ENCODE peak calls at places on chromosomes 4 and X, in six cellular contexts. Z is stromal cell of bone marrow; R is activated CD4-positive, alpha-beta T cell treated with anti-CD3 and anti-CD28 coated beads, Interleukin-2, amount 50 U/mL, for 1 hour; F is LoVo; E is CD4-positive, alpha-beta T cell; P is NCI-H1105. N is an unnamed sample.

GRCh38 chrX:32933548-32933947 is 277.8 kb downstream of the DMD start:
- DNase-seq in Z (no peak), R (no peak), F (no peak), E (no peak), P (no peak), N (no peak)

GRCh38 chr4:108454227-108454626 is 166.1 kb upstream of the RPL34 start:
- DNase-seq in Z (no peak), R (no peak), F (peak), E (no peak), P (no peak), N (no peak)

GRCh38 chr4:98748609-98749008 is 90.2 kb upstream of the TSPAN5 start:
- DNase-seq in Z (no peak), R (no peak), F (no peak), E (no peak), P (no peak), N (peak)

GRCh38 chr4:152785639-152786517 is 6.1 kb downstream of the ARFIP1 start:
- DNase-seq in Z (no peak), R (no peak), F (no peak), E (no peak), P (no peak), N (no peak)

GRCh38 chrX:115038406-115038805 is 21.0 kb upstream of the IL13RA2 start:
- DNase-seq in Z (peak), R (no peak), F (no peak), E (no peak), P (no peak), N (no peak)

GRCh38 chrX:136828830-136829229 is 48.1 kb upstream of the ARHGEF6 start:
- DNase-seq in Z (no peak), R (no peak), F (no peak), E (no peak), P (no peak), N (no peak)

GRCh38 chrX:39764441-39764914 is 333.3 kb downstream of the BCOR start:
- DNase-seq in Z (no peak), R (no peak), F (no peak), E (no peak), P (peak), N (no peak)

GRCh38 chrX:19899234-19899788 is 11.9 kb upstream of the SH3KBP1 start:
- DNase-seq in Z (no peak), R (no peak), F (no peak), E (no peak), P (no peak), N (no peak)

GRCh38 chr4:23930750-23931488 is 41.1 kb upstream of the PPARGC1A start:
- DNase-seq in Z (peak), R (no peak), F (no peak), E (no peak), P (no peak), N (no peak)

GRCh38 chrX:67563469-67564448 is 19.9 kb downstream of the AR start:
- DNase-seq in Z (no peak), R (no peak), F (no peak), E (no peak), P (no peak), N (no peak)

GRCh38 chr4:40299704-40300336 is 35.3 kb upstream of the CHRNA9 start:
- DNase-seq in Z (no peak), R (no peak), F (no peak), E (no peak), P (no peak), N (no peak)

GRCh38 chr4:23212558-23212957 is 519.8 kb downstream of the GBA3 start:
- DNase-seq in Z (no peak), R (no peak), F (no peak), E (no peak), P (no peak), N (no peak)

GRCh38 chr4:172055498-172055897 is 242.3 kb downstream of the GALNTL6 start:
- DNase-seq in Z (no peak), R (no peak), F (no peak), E (no peak), P (no peak), N (no peak)

GRCh38 chr4:182642831-182643230 is 274.4 kb downstream of the DCTD start:
- DNase-seq in Z (no peak), R (no peak), F (peak), E (no peak), P (no peak), N (no peak)

GRCh38 chrX:48971325-48972213 is at the start of gene KCND1:
- DNase-seq in Z (peak), R (no peak), F (no peak), E (no peak), P (peak), N (peak)

GRCh38 chrX:38882894-38883620 is 81.8 kb downstream of the MID1IP1 start:
- DNase-seq in Z (peak), R (no peak), F (peak), E (no peak), P (no peak), N (no peak)

GRCh38 chr4:182925298-182925738 is 8.1 kb upstream of the DCTD start:
- DNase-seq in Z (no peak), R (peak), F (peak), E (peak), P (no peak), N (peak)

GRCh38 chr4:148843625-148844024 is 401.4 kb upstream of the NR3C2 start:
- DNase-seq in Z (no peak), R (no peak), F (no peak), E (no peak), P (no peak), N (no peak)

GRCh38 chr4:92791876-92792490 is 488.2 kb downstream of the GRID2 start:
- DNase-seq in Z (no peak), R (no peak), F (no peak), E (no peak), P (no peak), N (no peak)

GRCh38 chrX:31098081-31098480 is 26.2 kb upstream of the FTHL17 start:
- DNase-seq in Z (no peak), R (no peak), F (no peak), E (no peak), P (no peak), N (no peak)

GRCh38 chr4:8085491-8086479 is 72.8 kb downstream of the ABLIM2 start:
- DNase-seq in Z (no peak), R (no peak), F (no peak), E (no peak), P (no peak), N (no peak)

GRCh38 chr4:6207602-6208001 is 7.3 kb upstream of the JAKMIP1 start:
- DNase-seq in Z (no peak), R (no peak), F (no peak), E (no peak), P (no peak), N (no peak)

GRCh38 chrX:127519323-127519722 is 532.9 kb downstream of the ACTRT1 start:
- DNase-seq in Z (no peak), R (no peak), F (no peak), E (no peak), P (no peak), N (no peak)

GRCh38 chr4:152016325-152016665 is 255.5 kb upstream of the GATB start:
- DNase-seq in Z (no peak), R (no peak), F (no peak), E (no peak), P (no peak), N (no peak)

GRCh38 chr4:166422475-166422874 is 549.4 kb downstream of the TLL1 start:
- DNase-seq in Z (peak), R (no peak), F (no peak), E (no peak), P (no peak), N (no peak)

GRCh38 chrX:38768079-38768478 is 33.2 kb upstream of the MID1IP1 start:
- DNase-seq in Z (peak), R (no peak), F (no peak), E (no peak), P (peak), N (no peak)

GRCh38 chr4:25913056-25913850 is 767 bp upstream of the SMIM20 start:
- DNase-seq in Z (no peak), R (peak), F (peak), E (no peak), P (no peak), N (peak)

GRCh38 chrX:120308558-120308957 is 2.7 kb downstream of the TMEM255A start:
- DNase-seq in Z (no peak), R (no peak), F (no peak), E (no peak), P (peak), N (no peak)

GRCh38 chr4:113407409-113407808 is 354.1 kb downstream of the CAMK2D start:
- DNase-seq in Z (no peak), R (no peak), F (no peak), E (no peak), P (peak), N (no peak)